ENCODE peak calls at places on chromosome 18, in five cellular contexts. U is K562, Z is keratinocyte, W is IMR-90, Y is H9. P is an unnamed sample.

GRCh38 chr18:59419386-59419785 is 60.3 kb upstream of the LMAN1 start:
- DNase-seq in W (peak; percentile 71), U (no peak), Y (no peak), Z (no peak), P (no peak)

GRCh38 chr18:58512161-58512581 is 116.7 kb downstream of the ALPK2 start:
- DNase-seq in Z (no peak), U (no peak), Y (peak; percentile 81), W (no peak), P (no peak)

GRCh38 chr18:63758616-63759015 is 16.6 kb upstream of the SERPINB7 start:
- DNase-seq in W (no peak), U (no peak), Z (no peak), Y (no peak), P (no peak)

GRCh38 chr18:77223653-77224052 is 26.0 kb upstream of the GALR1 start:
- DNase-seq in W (peak; percentile 52), Z (no peak), U (no peak), Y (no peak), P (peak; percentile 64)

GRCh38 chr18:45335644-45336043 is 279.6 kb upstream of the SLC14A2 start:
- DNase-seq in Y (peak; percentile 32), Z (peak; percentile 26), U (no peak), W (no peak), P (peak; percentile 87)

GRCh38 chr18:8657873-8658521 is 47.4 kb upstream of the MTCL1 start:
- DNase-seq in W (peak; percentile 32), Z (no peak), Y (peak; percentile 44), U (peak; percentile 28), P (no peak)

GRCh38 chr18:79792096-79792987 is 5.4 kb upstream of the KCNG2 start:
- DNase-seq in W (no peak), Z (no peak), U (no peak), Y (no peak), P (no peak)

GRCh38 chr18:59372975-59373374 is 13.9 kb upstream of the LMAN1 start:
- DNase-seq in Z (no peak), W (no peak), U (no peak), Y (no peak), P (no peak)

GRCh38 chr18:49865401-49865800 is 52.1 kb upstream of the ACAA2 start:
- DNase-seq in U (no peak), Z (no peak), Y (no peak), W (no peak), P (no peak)

GRCh38 chr18:26708814-26709717 is 156.4 kb downstream of the AQP4 start:
- DNase-seq in U (no peak), Y (no peak), W (no peak), Z (no peak), P (no peak)

GRCh38 chr18:23635283-23636040 is 27.2 kb downstream of the ANKRD29 start:
- DNase-seq in Y (peak; percentile 42), Z (no peak), U (no peak), W (no peak), P (peak; percentile 71)

DNA sequence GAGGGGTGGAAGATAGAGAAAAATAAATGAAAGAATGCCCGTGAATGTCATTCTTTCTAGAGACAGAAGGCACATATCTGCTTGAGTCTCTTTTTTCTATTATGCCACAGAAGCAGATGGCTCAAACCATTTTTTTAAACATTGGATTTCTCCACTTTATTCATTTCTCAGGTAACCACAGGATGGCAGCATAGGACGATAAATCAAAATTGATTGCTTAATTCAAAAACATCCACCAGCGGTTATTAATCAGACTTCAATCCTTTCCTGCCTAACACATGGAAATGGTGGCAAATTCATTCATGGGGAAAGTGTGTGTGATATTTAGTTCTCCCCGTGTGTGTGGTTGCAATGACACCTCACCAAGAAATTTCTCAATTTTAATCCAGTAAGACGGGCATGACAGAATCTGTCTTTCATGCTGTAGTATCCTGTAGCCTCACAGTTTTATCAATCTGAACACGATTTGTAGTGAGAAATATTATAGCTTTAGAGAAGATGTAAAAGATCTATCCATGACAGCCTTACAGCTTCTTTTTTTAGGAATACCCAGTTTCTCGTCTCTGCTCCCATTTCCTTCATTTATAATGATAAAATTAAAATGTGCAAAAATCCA is 72.2 kb downstream of the DSC3 start:
- DNase-seq in Z (no peak), W (peak; percentile 2), U (no peak), Y (no peak), P (peak; percentile 75)
- TF ChIP-seq CTCF in Z (peak; percentile 13), W (peak; percentile 11), U (peak; percentile 67), Y (peak; percentile 67), P (peak; percentile 53)

GRCh38 chr18:36341944-36342343 is 44.4 kb downstream of the FHOD3 start:
- DNase-seq in W (no peak), Y (no peak), U (no peak), Z (no peak), P (no peak)

GRCh38 chr18:36337679-36338419 is 40.3 kb downstream of the FHOD3 start:
- DNase-seq in Z (no peak), W (no peak), U (no peak), Y (peak; percentile 12), P (no peak)

GRCh38 chr18:36340232-36340631 is 42.7 kb downstream of the FHOD3 start:
- DNase-seq in Y (no peak), U (no peak), Z (no peak), W (no peak), P (no peak)

GRCh38 chr18:36335476-36336279 is 38.2 kb downstream of the FHOD3 start:
- DNase-seq in Z (no peak), Y (no peak), U (no peak), W (no peak), P (no peak)

GRCh38 chr18:36338420-36338933 is 41.0 kb downstream of the FHOD3 start:
- DNase-seq in Y (peak; percentile 15), W (no peak), Z (no peak), U (no peak), P (no peak)
- H3K4me1 ChIP-seq in Y (no peaks in the 10 kb centered on the region), W (peaks cover 6% of the 10 kb centered on the region), Z (no peaks in the 10 kb centered on the region), U (no peaks in the 10 kb centered on the region), P (no peaks in the 10 kb centered on the region)

GRCh38 chr18:47901624-47902362 is 28.7 kb downstream of the SMAD2 start:
- DNase-seq in W (no peak), Y (no peak), Z (no peak), U (no peak), P (peak; percentile 30)
- H4K20me1 ChIP-seq in W (peaks cover 47% of the 10 kb centered on the region), Y (no peaks in the 10 kb centered on the region), Z (peaks cover 5% of the 10 kb centered on the region), U (peaks cover 8% of the 10 kb centered on the region), P (peaks cover 2% of the 10 kb centered on the region)

DNA sequence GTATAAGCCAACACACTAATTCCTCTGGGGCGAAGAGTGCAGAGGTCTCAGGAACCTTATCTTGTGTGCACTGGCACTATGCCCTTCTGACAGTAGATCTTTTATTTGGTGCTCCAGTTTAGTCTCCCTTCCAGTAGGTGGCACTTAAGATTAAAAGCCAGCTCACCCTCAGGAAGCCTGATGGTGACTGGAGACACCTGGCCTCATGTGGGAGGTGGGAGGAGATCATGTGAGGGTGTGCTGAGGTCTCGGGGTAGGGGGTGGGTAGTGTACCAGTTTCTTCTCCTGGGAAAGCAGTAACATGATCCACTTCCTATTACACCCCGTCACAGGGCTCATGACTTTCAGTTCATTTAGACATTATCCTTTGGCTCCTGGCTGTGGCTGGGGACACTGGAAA is 654.9 kb downstream of the ADCYAP1 start:
- DNase-seq in Z (no peak), W (no peak), Y (peak; percentile 40), U (no peak), P (no peak)
- TF ChIP-seq CTCF in Z (no peak), W (no peak), Y (peak; percentile 32), U (peak; percentile 41), P (no peak)

GRCh38 chr18:78521136-78521535 is 458.5 kb upstream of the SALL3 start:
- DNase-seq in Y (no peak), U (no peak), Z (no peak), W (no peak), P (no peak)
- H3K4me1 ChIP-seq in Y (no peaks in the 10 kb centered on the region), U (no peaks in the 10 kb centered on the region), Z (no peaks in the 10 kb centered on the region), W (no peaks in the 10 kb centered on the region), P (no peaks in the 10 kb centered on the region)

GRCh38 chr18:46340716-46341115 is 236.5 kb downstream of the HAUS1 start:
- DNase-seq in W (no peak), Y (no peak), Z (no peak), U (no peak), P (no peak)
- H4K20me1 ChIP-seq in W (no peaks in the 10 kb centered on the region), Y (no peaks in the 10 kb centered on the region), Z (no peaks in the 10 kb centered on the region), U (no peaks in the 10 kb centered on the region), P (no peaks in the 10 kb centered on the region)